ENCODE peak calls at places on chromosome 15, in seven cellular contexts. V is neuronal stem cell, F is upper lobe of left lung, O is IMR-90, B is A549, T is stomach, L is colonic mucosa. C is an unnamed sample.

GRCh38 chr15:82810863-82811421 is 1.5 kb downstream of the WHAMM start:
- DNase-seq in V (no peak), F (no peak), O (no peak), B (no peak), T (no peak), L (no peak), C (no peak)

GRCh38 chr15:62141200-62141599 is 23.9 kb downstream of the C2CD4B start:
- DNase-seq in V (no peak), F (no peak), O (no peak), B (no peak), T (no peak), L (no peak), C (no peak)

GRCh38 chr15:49182128-49182527 is 12.1 kb downstream of the GALK2 start:
- DNase-seq in V (no peak), F (no peak), O (no peak), B (no peak), T (no peak), L (no peak), C (no peak)

GRCh38 chr15:22806664-22807063 is 20.2 kb downstream of the NIPA1 start:
- DNase-seq in V (no peak), F (no peak), O (no peak), B (no peak), T (no peak), L (no peak), C (no peak)

GRCh38 chr15:75924576-75924975 is 20.9 kb downstream of the FBXO22 start:
- DNase-seq in V (no peak), F (peak; percentile 76), O (no peak), B (no peak), T (peak; percentile 33), L (no peak), C (no peak)

GRCh38 chr15:63628123-63628822 is 31.1 kb downstream of the FBXL22 start:
- DNase-seq in V (no peak), F (no peak), O (peak; percentile 47), B (no peak), T (no peak), L (no peak), C (no peak)

GRCh38 chr15:59199775-59200465 is 6.7 kb upstream of the LDHAL6B start:
- DNase-seq in V (no peak), F (no peak), O (peak; percentile 85), B (peak; percentile 88), T (no peak), L (no peak), C (no peak)

GRCh38 chr15:58487041-58487723 is 55.4 kb downstream of the LIPC start:
- DNase-seq in V (no peak), F (no peak), O (no peak), B (no peak), T (no peak), L (no peak), C (no peak)

GRCh38 chr15:59224474-59224873 is 17.8 kb downstream of the LDHAL6B start:
- DNase-seq in V (no peak), F (no peak), O (no peak), B (no peak), T (peak; percentile 32), L (no peak), C (no peak)

GRCh38 chr15:82611348-82611747 is 35.8 kb downstream of the CPEB1 start:
- DNase-seq in V (no peak), F (no peak), O (no peak), B (no peak), T (no peak), L (no peak), C (no peak)

GRCh38 chr15:96332854-96333193 is 2.3 kb downstream of the NR2F2 start:
- DNase-seq in V (no peak), F (no peak), O (no peak), B (no peak), T (no peak), L (no peak), C (no peak)

GRCh38 chr15:68386587-68387287 is 45.2 kb downstream of the ITGA11 start:
- DNase-seq in V (no peak), F (no peak), O (no peak), B (no peak), T (peak; percentile 11), L (peak; percentile 12), C (no peak)

GRCh38 chr15:47718474-47719440 is 1.5 kb downstream of the SEMA6D start:
- DNase-seq in V (no peak), F (no peak), O (peak; percentile 54), B (no peak), T (no peak), L (peak; percentile 61), C (no peak)

GRCh38 chr15:96893159-96893906 is 562.8 kb downstream of the NR2F2 start:
- DNase-seq in V (peak; percentile 43), F (peak; percentile 23), O (no peak), B (peak; percentile 36), T (peak; percentile 33), L (no peak), C (no peak)

GRCh38 chr15:35130245-35130644 is 45.1 kb upstream of the NANOGP8 start:
- DNase-seq in V (no peak), F (no peak), O (peak; percentile 34), B (no peak), T (no peak), L (no peak), C (no peak)

GRCh38 chr15:60228096-60228495 is 169.7 kb downstream of the ANXA2 start:
- DNase-seq in V (no peak), F (no peak), O (no peak), B (no peak), T (no peak), L (no peak), C (no peak)

GRCh38 chr15:71080705-71081104 is 34.6 kb upstream of the THSD4 start:
- DNase-seq in V (no peak), F (no peak), O (peak; percentile 96), B (peak; percentile 23), T (no peak), L (no peak), C (no peak)

GRCh38 chr15:68204776-68205557 is at the start of gene CALML4:
- DNase-seq in V (no peak), F (peak; percentile 55), O (no peak), B (peak; percentile 25), T (peak; percentile 90), L (peak; percentile 95), C (no peak)

GRCh38 chr15:25171111-25171811 is 216.5 kb downstream of the SNRPN start:
- DNase-seq in V (no peak), F (no peak), O (no peak), B (no peak), T (no peak), L (peak; percentile 14), C (no peak)

DNA sequence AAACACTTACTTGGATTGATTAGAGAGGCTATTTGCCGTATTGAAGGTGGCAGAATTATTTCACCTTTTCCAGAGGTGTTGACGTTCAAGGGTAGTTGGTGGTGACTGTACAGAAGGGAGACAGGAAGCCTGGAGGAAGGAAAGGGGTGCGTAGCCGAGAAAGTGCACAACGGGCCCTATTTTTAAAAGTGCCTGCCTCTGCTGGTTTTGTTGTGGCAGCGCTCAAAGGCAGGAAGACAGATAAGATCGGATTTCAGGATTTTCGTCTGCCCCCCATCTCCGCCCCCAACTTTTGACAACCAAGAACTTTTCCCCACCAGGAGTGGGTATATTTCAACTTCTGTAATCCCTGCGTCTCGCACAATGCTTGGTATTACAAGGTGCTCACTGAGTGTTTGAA is 38.5 kb downstream of the SMAD3 start:
- DNase-seq in V (no peak), F (no peak), O (no peak), B (no peak), T (no peak), L (no peak), C (no peak)
- H3K4me1 ChIP-seq in V (peaks cover 26% of the 10 kb centered on the region), F (peaks cover 59% of the 10 kb centered on the region), O (peaks cover 70% of the 10 kb centered on the region), B (peaks cover 97% of the 10 kb centered on the region), T (peaks cover 93% of the 10 kb centered on the region), L (peaks cover 24% of the 10 kb centered on the region), C (peaks cover 100% of the 10 kb centered on the region)

DNA sequence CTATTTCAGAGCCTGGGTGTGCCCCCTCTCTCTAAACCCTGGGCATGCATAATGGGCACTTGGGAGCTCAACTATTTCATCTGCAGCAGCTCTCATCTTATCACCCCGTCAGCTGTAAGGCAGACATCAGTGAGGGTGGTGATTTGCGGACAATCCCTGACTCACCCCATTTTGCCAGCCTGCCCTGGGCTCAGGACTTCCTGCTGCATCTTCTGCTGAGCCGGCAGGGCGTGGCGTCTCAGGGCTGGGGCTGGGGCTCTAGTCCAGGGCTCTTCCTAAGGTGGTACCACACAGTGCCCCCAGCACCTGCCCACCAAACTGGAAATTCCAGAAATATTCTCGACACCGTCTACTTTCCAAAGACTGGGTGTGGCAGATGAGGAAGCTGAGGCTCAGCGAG is 925 bp upstream of the PSTPIP1 start:
- DNase-seq in V (no peak), F (peak; percentile 80), O (no peak), B (peak; percentile 43), T (peak; percentile 44), L (no peak), C (no peak)
- H3K4me1 ChIP-seq in V (peaks cover 5% of the 10 kb centered on the region), F (peaks cover 1% of the 10 kb centered on the region), O (peaks cover 8% of the 10 kb centered on the region), B (peaks cover 15% of the 10 kb centered on the region), T (peaks cover 8% of the 10 kb centered on the region), L (no peaks in the 10 kb centered on the region), C (no peaks in the 10 kb centered on the region)

DNA sequence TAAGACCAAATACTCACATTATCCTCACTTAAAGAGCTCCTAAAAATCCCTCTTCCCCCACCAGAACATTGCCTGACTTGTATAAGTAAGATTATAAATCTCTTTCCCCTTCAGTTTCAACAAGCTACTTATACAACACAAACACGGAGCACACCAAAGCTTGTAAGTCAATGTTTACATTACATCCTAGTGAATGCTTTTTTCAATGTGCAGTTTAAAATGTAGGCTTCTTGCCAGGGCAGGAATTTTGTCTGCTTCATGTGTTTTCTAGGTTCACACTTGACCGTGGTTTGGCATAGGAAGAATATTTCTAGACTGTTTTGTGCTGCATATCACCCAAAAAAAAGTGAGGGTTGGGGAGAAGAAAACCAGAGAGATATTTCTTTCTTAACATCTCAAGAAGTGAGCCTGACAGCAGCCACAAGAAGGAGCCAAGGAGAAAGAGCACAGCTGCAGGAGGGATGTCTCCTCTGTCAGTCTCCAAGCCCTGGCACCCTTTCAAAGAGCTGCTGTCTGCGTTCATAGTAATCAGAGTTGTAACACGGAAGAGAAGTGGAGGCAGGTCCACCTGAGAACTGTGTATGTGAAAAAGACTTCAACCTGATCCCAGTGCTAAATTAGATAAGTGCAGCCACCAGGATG is 255.8 kb downstream of the MEIS2 start:
- DNase-seq in V (no peak), F (no peak), O (peak; percentile 69), B (peak; percentile 5), T (no peak), L (no peak), C (no peak)
- H3K4me1 ChIP-seq in V (no peaks in the 10 kb centered on the region), F (no peaks in the 10 kb centered on the region), O (peaks cover 7% of the 10 kb centered on the region), B (peaks cover 8% of the 10 kb centered on the region), T (no peaks in the 10 kb centered on the region), L (no peaks in the 10 kb centered on the region), C (no peaks in the 10 kb centered on the region)

DNA sequence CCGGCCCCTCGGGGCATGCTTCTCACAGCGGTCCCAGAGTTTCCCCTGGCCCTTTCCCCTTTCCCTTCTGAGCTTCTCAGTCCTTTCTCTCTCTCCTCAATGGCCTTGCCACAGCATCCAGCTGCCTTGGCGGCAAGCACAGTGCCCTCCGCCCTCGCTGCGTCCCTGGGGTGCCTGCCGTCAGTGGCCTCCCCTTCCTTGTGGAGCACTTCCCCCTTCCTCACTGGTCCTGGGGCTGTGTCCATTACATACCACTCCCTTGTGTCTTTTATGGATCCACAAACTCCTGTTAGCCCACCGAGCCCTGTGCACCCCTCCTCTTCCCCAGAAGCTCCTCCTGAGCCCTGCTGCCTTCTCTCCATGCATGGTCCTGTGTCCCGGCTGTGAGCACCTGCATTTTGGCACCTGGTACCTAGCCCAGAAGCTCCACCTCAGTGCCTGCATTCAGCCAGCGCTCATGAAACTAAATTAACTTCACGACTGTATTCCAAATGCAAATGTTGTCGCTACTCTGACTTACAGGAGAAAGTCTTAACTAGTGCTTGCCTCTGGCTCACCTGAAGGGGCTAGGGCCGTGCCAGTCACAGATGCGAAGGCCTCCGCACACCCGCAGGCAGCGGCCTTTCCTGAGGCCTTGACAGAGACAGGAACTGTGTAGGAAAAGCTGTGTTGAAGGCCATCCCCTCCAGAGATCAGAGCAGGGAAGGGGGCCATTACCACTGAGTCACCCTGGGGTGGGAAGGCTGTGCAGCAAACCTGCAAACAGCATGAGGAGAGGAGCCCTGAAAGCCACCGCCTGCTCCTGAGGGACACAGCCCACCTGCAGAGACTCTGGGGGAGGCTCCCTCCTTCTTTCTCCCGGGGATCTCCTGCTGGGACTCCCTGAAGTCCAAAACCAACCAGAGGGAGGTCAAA is 19.1 kb upstream of the KLF13 start:
- DNase-seq in V (no peak), F (no peak), O (no peak), B (no peak), T (no peak), L (no peak), C (no peak)
- H3K4me1 ChIP-seq in V (peaks cover 56% of the 10 kb centered on the region), F (peaks cover 20% of the 10 kb centered on the region), O (no peaks in the 10 kb centered on the region), B (peaks cover 14% of the 10 kb centered on the region), T (peaks cover 34% of the 10 kb centered on the region), L (no peaks in the 10 kb centered on the region), C (peaks cover 39% of the 10 kb centered on the region)